ENCODE peak calls at places on chromosome 13, in eight cellular contexts. Q, I, R, L, E, H, Y and M are unnamed samples. For H3K36me3, the result is how much of the 10 kb centered on the place peaks cover.

GRCh38 chr13:113397606-113398425 is 33.9 kb upstream of the GRTP1 start:
- DNase-seq in Q (no peak), Y (no peak), E (no peak), L (no peak), I (no peak), R (no peak), H (no peak), M (no peak)

GRCh38 chr13:43232866-43233265 is 209.5 kb downstream of the DNAJC15 start:
- DNase-seq in H (no peak), I (no peak), E (peak), Y (no peak), R (peak), Q (peak), L (no peak), M (peak)

GRCh38 chr13:43572601-43573360 is 214.0 kb downstream of the ENOX1 start:
- DNase-seq in E (peak), R (no peak), Q (peak), L (no peak), I (no peak), Y (no peak), H (no peak), M (peak)

GRCh38 chr13:57045816-57046691 is 94.7 kb upstream of the PRR20A start:
- DNase-seq in L (no peak), E (no peak), I (no peak), R (peak), Y (no peak), Q (no peak), H (no peak), M (no peak)

GRCh38 chr13:19959141-19959830 is 759 bp downstream of the ZMYM2 start:
- DNase-seq in E (peak), R (peak), L (peak), H (peak), Q (peak), Y (peak), I (peak), M (no peak)

GRCh38 chr13:50594276-50594970 is 249.1 kb downstream of the DLEU7 start:
- DNase-seq in R (no peak), I (no peak), Y (no peak), Q (no peak), H (peak), E (no peak), L (no peak), M (no peak)

GRCh38 chr13:112446347-112446861 is 70.2 kb downstream of the SPACA7 start:
- DNase-seq in L (no peak), Q (no peak), Y (no peak), H (no peak), I (peak), E (no peak), R (no peak), M (no peak)

GRCh38 chr13:60572003-60572792 is 175.2 kb downstream of the TDRD3 start:
- DNase-seq in H (peak), R (peak), Y (no peak), Q (peak), I (no peak), E (peak), L (no peak), M (no peak)

GRCh38 chr13:20125783-20126165 is 35.1 kb downstream of the GJA3 start:
- DNase-seq in E (no peak), Y (no peak), R (no peak), H (no peak), Q (no peak), L (no peak), I (no peak), M (no peak)

GRCh38 chr13:107450931-107451330 is 764.4 kb downstream of the LIG4 start:
- DNase-seq in Q (peak), R (peak), I (no peak), L (no peak), Y (no peak), H (no peak), E (no peak), M (peak)

GRCh38 chr13:70218618-70219017 is 110.4 kb upstream of the KLHL1 start:
- DNase-seq in E (no peak), I (no peak), Q (no peak), H (no peak), L (no peak), Y (no peak), R (no peak), M (no peak)

GRCh38 chr13:56424246-56424645 is 716.5 kb upstream of the PRR20A start:
- DNase-seq in E (peak), I (no peak), R (no peak), L (no peak), Y (no peak), H (no peak), Q (no peak), M (no peak)

GRCh38 chr13:49810825-49811526 is 18.5 kb upstream of the KPNA3 start:
- DNase-seq in L (no peak), Q (peak), Y (no peak), H (no peak), I (no peak), E (peak), R (peak), M (no peak)

GRCh38 chr13:20492641-20493040 is 33.0 kb downstream of the CRYL1 start:
- DNase-seq in H (peak), I (no peak), L (no peak), Q (peak), R (peak), E (peak), Y (no peak), M (no peak)

GRCh38 chr13:94712812-94713555 is 639 bp upstream of the SOX21 start:
- DNase-seq in E (no peak), I (no peak), L (no peak), H (peak), Q (peak), Y (peak), R (peak), M (peak)

GRCh38 chr13:77118134-77118533 is 91.2 kb upstream of the FBXL3 start:
- DNase-seq in Y (no peak), I (no peak), H (peak), Q (no peak), R (no peak), L (no peak), E (no peak), M (no peak)

GRCh38 chr13:97548138-97548537 is 114.2 kb downstream of the RAP2A start:
- DNase-seq in I (no peak), Q (no peak), H (no peak), R (no peak), E (no peak), Y (no peak), L (no peak), M (no peak)

GRCh38 chr13:113671066-113672001 is 4.3 kb downstream of the GRK1 start:
- DNase-seq in R (no peak), I (no peak), E (no peak), Q (no peak), L (peak), Y (peak), H (no peak), M (no peak)

GRCh38 chr13:40706439-40706838 is 40.0 kb upstream of the FOXO1 start:
- DNase-seq in E (no peak), L (no peak), H (no peak), R (no peak), Q (no peak), I (no peak), Y (no peak), M (no peak)

GRCh38 chr13:111017755-111018487 is 97.2 kb upstream of the ARHGEF7 start:
- DNase-seq in Q (no peak), L (no peak), R (no peak), I (no peak), E (no peak), Y (no peak), H (no peak), M (no peak)
- H3K4me3 ChIP-seq in Q (no peak), L (no peak), R (no peak), I (no peak), E (no peak), Y (no peak), H (no peak), M (no peak)

DNA sequence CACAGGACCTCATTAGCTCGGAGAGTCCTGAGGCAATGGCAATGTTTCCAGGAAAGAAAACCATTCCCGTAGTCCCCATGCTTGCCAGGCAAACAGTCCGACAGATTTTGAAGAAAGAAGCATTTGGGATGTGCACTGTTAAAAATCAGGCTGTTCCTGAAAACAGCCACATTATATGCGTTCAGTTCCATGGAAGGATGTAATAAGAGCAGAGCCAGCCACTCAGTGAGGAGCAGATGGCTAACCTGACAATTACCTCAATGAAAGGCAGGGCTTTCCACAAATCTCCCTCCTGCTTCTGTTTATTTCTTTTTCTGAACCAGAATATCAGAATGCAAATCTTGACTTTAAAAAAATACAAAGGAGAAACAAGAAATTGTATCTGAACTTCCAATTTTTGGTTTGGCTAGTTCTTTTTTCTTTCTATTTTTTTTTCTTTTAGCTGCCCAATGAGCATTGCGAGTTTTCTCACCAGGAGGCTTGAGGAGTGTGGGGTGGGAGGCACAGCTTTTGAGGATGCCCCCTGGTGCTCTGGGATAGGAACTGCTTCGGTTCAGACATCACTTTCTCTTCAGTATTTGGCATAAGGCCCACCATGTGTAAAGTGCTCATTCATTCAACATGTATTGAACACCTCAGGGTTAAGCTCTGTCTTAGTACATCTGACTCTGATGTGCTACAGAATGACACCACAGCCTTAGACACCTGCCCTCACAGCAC is 124.2 kb downstream of the TBC1D4 start:
- DNase-seq in E (peak), R (peak), Q (peak), L (no peak), Y (peak), I (no peak), H (peak), M (no peak)
- TF ChIP-seq CTCF in E (peak), R (peak), Q (peak), L (no peak), Y (peak), I (peak), H (peak), M (peak)

GRCh38 chr13:99323488-99323887 is 16.3 kb upstream of the GPR183 start:
- DNase-seq in H (no peak), I (no peak), L (no peak), Y (no peak), R (no peak), E (peak), Q (peak), M (no peak)

GRCh38 chr13:99320693-99321481 is 13.7 kb upstream of the GPR183 start:
- DNase-seq in I (no peak), Y (no peak), Q (peak), L (no peak), E (peak), H (no peak), R (peak), M (peak)

GRCh38 chr13:99326012-99326411 is 18.8 kb upstream of the GPR183 start:
- DNase-seq in E (no peak), Q (no peak), I (no peak), L (no peak), H (no peak), R (no peak), Y (no peak), M (no peak)

GRCh38 chr13:99322297-99323103 is 15.3 kb upstream of the GPR183 start:
- DNase-seq in H (no peak), I (no peak), L (no peak), E (peak), Q (peak), R (peak), Y (no peak), M (peak)

DNA sequence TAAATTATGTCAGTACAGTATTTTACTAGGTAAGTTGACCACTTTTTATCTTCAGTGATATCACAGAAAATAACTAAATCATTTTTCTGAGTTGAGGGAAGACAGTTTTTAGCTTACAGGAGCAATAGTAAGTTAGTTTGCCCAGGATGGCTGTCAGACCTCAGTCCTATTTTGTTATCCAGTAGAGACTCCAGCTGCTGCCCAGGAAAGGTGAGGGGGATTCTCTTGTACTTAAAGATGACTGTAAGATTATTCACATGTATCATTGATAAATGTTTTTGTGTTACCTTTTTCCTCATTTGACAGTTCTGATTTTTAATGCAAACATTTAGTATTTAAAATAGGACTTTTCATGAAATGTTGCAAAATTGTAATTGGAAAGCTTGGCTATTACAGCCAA is 14.5 kb upstream of the GPR183 start:
- DNase-seq in H (no peak), I (no peak), L (no peak), Y (no peak), Q (no peak), R (no peak), E (no peak), M (no peak)
- H3K36me3 ChIP-seq in H (under half), I (under half), L (under half), Y (under half), Q (under half), R (under half), E (under half), M (under half)

DNA sequence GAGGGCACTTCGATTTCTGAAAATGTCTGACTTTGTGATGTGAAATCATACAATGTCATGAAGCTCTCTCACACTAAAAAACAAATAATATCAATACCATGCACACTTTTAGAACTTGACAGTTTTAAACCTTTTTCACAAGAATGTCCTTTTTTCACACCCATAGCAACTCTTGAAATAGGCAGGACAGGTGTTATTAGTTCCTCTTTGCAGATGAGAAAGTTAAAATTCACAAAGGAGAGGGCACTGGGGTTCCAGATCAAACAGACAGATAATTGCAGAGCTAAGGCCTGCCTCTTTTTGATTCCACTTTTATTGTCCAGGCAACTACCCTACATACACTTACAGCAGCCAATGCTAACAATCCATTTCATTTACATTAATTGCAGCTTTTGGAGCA is 142.8 kb downstream of the KLF12 start:
- DNase-seq in L (no peak), E (no peak), R (no peak), H (no peak), I (no peak), Y (no peak), Q (no peak), M (no peak)
- H3K4me3 ChIP-seq in L (no peak), E (no peak), R (no peak), H (no peak), I (no peak), Y (no peak), Q (no peak), M (no peak)

DNA sequence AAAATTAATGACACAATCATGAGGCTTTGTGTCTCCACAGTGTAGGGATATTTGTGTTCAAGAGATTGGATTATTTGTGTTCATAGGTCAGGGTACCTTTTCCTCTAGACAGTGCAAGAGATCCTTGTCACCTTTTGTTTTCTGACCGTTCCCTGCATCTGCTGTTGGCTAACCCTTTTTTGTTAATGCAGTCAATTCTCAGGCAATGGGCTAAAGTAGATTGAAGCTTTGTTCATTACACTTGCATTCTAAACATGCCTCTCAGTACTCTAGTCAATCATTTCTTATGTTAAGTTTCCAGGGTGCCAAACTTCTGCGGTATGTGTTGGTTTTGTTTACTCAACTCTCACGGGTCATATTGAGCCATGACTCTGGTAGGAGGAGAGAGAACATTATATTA is 1.8 kb upstream of the MED4 start:
- DNase-seq in Y (no peak), E (no peak), H (peak), R (no peak), I (no peak), Q (no peak), L (no peak), M (no peak)
- TF ChIP-seq CTCF in Y (no peak), E (no peak), H (no peak), R (no peak), I (no peak), Q (no peak), L (no peak), M (no peak)

GRCh38 chr13:100633461-100633860 is 41.1 kb downstream of the TMTC4 start:
- DNase-seq in R (peak), H (no peak), L (no peak), Y (no peak), Q (peak), I (no peak), E (peak), M (peak)
- H3K36me3 ChIP-seq in R (under half), H (under half), L (under half), Y (under half), Q (under half), I (half or more), E (under half), M (under half)